ENCODE peak calls at places on chromosomes 5 and 9, in six cellular contexts. One of them, this sample, is unnamed.

GRCh38 chr5:150488519-150489357 is 19.2 kb upstream of the NDST1 start:
- DNase-seq in neural progenitor cell: no peak
- DNase-seq in SK-N-SH: no peak
- DNase-seq in GM23248: peak; percentile 82
- DNase-seq in PC-3: peak; percentile 67
- DNase-seq in MM.1S: no peak
- DNase-seq in this sample: no peak

GRCh38 chr5:1437452-1437851 is 7.8 kb downstream of the SLC6A3 start:
- DNase-seq in PC-3: peak; percentile 35
- DNase-seq in MM.1S: no peak
- DNase-seq in neural progenitor cell: no peak
- DNase-seq in SK-N-SH: peak; percentile 42
- DNase-seq in GM23248: peak; percentile 61
- DNase-seq in this sample: peak; percentile 58

GRCh38 chr5:73893813-73894212 is 267.8 kb downstream of the ARHGEF28 start:
- DNase-seq in MM.1S: no peak
- DNase-seq in GM23248: no peak
- DNase-seq in neural progenitor cell: no peak
- DNase-seq in PC-3: no peak
- DNase-seq in SK-N-SH: no peak
- DNase-seq in this sample: no peak

GRCh38 chr9:91680129-91680528 is 256.5 kb upstream of the NFIL3 start:
- DNase-seq in neural progenitor cell: no peak
- DNase-seq in SK-N-SH: no peak
- DNase-seq in MM.1S: no peak
- DNase-seq in GM23248: peak; percentile 41
- DNase-seq in PC-3: peak; percentile 22
- DNase-seq in this sample: no peak

GRCh38 chr9:136646827-136647711 is 15.6 kb upstream of the EGFL7 start:
- DNase-seq in GM23248: no peak
- DNase-seq in neural progenitor cell: no peak
- DNase-seq in PC-3: no peak
- DNase-seq in SK-N-SH: no peak
- DNase-seq in MM.1S: no peak
- DNase-seq in this sample: no peak

GRCh38 chr9:69392826-69393225 is 67.8 kb downstream of the ENTREP1 start:
- DNase-seq in MM.1S: no peak
- DNase-seq in PC-3: no peak
- DNase-seq in neural progenitor cell: no peak
- DNase-seq in GM23248: no peak
- DNase-seq in SK-N-SH: no peak
- DNase-seq in this sample: no peak

GRCh38 chr5:73387630-73388370 is 60.8 kb downstream of the FOXD1 start:
- DNase-seq in SK-N-SH: no peak
- DNase-seq in neural progenitor cell: no peak
- DNase-seq in GM23248: no peak
- DNase-seq in PC-3: no peak
- DNase-seq in MM.1S: peak; percentile 98
- DNase-seq in this sample: no peak

GRCh38 chr5:58341485-58341884 is 118.4 kb downstream of the PLK2 start:
- DNase-seq in neural progenitor cell: no peak
- DNase-seq in GM23248: no peak
- DNase-seq in SK-N-SH: no peak
- DNase-seq in PC-3: no peak
- DNase-seq in MM.1S: no peak
- DNase-seq in this sample: no peak

GRCh38 chr5:124649548-124650501 is 96.6 kb downstream of the ZNF608 start:
- DNase-seq in MM.1S: peak; percentile 99
- DNase-seq in neural progenitor cell: no peak
- DNase-seq in SK-N-SH: peak; percentile 78
- DNase-seq in PC-3: peak; percentile 70
- DNase-seq in GM23248: peak; percentile 77
- DNase-seq in this sample: no peak

GRCh38 chr5:89703799-89704198 is 705.8 kb downstream of the CETN3 start:
- DNase-seq in PC-3: peak; percentile 39
- DNase-seq in SK-N-SH: no peak
- DNase-seq in neural progenitor cell: peak; percentile 88
- DNase-seq in MM.1S: no peak
- DNase-seq in GM23248: no peak
- DNase-seq in this sample: peak; percentile 93

GRCh38 chr9:135939351-135940265 is 21.6 kb downstream of the UBAC1 start:
- DNase-seq in MM.1S: no peak
- DNase-seq in SK-N-SH: no peak
- DNase-seq in PC-3: no peak
- DNase-seq in neural progenitor cell: no peak
- DNase-seq in GM23248: no peak
- DNase-seq in this sample: no peak

GRCh38 chr5:138932171-138932810 is 57.2 kb upstream of the LRRTM2 start:
- DNase-seq in SK-N-SH: no peak
- DNase-seq in neural progenitor cell: no peak
- DNase-seq in PC-3: no peak
- DNase-seq in MM.1S: no peak
- DNase-seq in GM23248: no peak
- DNase-seq in this sample: peak; percentile 78

GRCh38 chr5:13831236-13831810 is 113.2 kb downstream of the DNAH5 start:
- DNase-seq in neural progenitor cell: no peak
- DNase-seq in MM.1S: no peak
- DNase-seq in GM23248: peak; percentile 37
- DNase-seq in SK-N-SH: no peak
- DNase-seq in PC-3: peak; percentile 72
- DNase-seq in this sample: peak; percentile 43

GRCh38 chr9:99296375-99296951 is 74.4 kb downstream of the SEC61B start:
- DNase-seq in MM.1S: no peak
- DNase-seq in PC-3: no peak
- DNase-seq in neural progenitor cell: no peak
- DNase-seq in GM23248: peak; percentile 21
- DNase-seq in SK-N-SH: peak; percentile 30
- DNase-seq in this sample: peak; percentile 27

GRCh38 chr5:36073595-36074216 is 7.0 kb upstream of the UGT3A2 start:
- DNase-seq in SK-N-SH: no peak
- DNase-seq in GM23248: peak; percentile 24
- DNase-seq in PC-3: peak; percentile 39
- DNase-seq in neural progenitor cell: peak; percentile 50
- DNase-seq in MM.1S: peak; percentile 87
- DNase-seq in this sample: peak; percentile 84

GRCh38 chr9:110125207-110125751 is 82.7 kb downstream of the C9orf152 start:
- DNase-seq in SK-N-SH: no peak
- DNase-seq in PC-3: no peak
- DNase-seq in MM.1S: no peak
- DNase-seq in neural progenitor cell: peak; percentile 94
- DNase-seq in GM23248: peak; percentile 90
- DNase-seq in this sample: peak; percentile 88

GRCh38 chr5:65800775-65801174 is 78.8 kb downstream of the NLN start:
- DNase-seq in GM23248: peak; percentile 25
- DNase-seq in neural progenitor cell: no peak
- DNase-seq in PC-3: no peak
- DNase-seq in MM.1S: no peak
- DNase-seq in SK-N-SH: no peak
- DNase-seq in this sample: no peak

GRCh38 chr5:14766591-14766990 is 102.1 kb downstream of the OTULIN start:
- DNase-seq in MM.1S: no peak
- DNase-seq in GM23248: no peak
- DNase-seq in SK-N-SH: no peak
- DNase-seq in neural progenitor cell: no peak
- DNase-seq in PC-3: no peak
- DNase-seq in this sample: no peak

GRCh38 chr9:124480621-124480981 is 26.6 kb downstream of the NR5A1 start:
- DNase-seq in neural progenitor cell: peak; percentile 83
- DNase-seq in MM.1S: peak; percentile 21
- DNase-seq in PC-3: peak; percentile 22
- DNase-seq in GM23248: peak; percentile 48
- DNase-seq in SK-N-SH: peak; percentile 80
- DNase-seq in this sample: peak; percentile 86

GRCh38 chr5:35876454-35876853 is 19.8 kb downstream of the IL7R start:
- DNase-seq in SK-N-SH: no peak
- DNase-seq in GM23248: peak; percentile 40
- DNase-seq in PC-3: peak; percentile 15
- DNase-seq in neural progenitor cell: no peak
- DNase-seq in MM.1S: no peak
- DNase-seq in this sample: no peak

GRCh38 chr9:128470560-128470959 is 14.8 kb downstream of the ODF2 start:
- DNase-seq in MM.1S: no peak
- DNase-seq in neural progenitor cell: no peak
- DNase-seq in GM23248: peak; percentile 62
- DNase-seq in SK-N-SH: no peak
- DNase-seq in PC-3: peak; percentile 16
- DNase-seq in this sample: no peak

GRCh38 chr9:129491486-129491855 is 129.4 kb downstream of the C9orf50 start:
- DNase-seq in PC-3: no peak
- DNase-seq in neural progenitor cell: no peak
- DNase-seq in SK-N-SH: no peak
- DNase-seq in GM23248: no peak
- DNase-seq in MM.1S: no peak
- DNase-seq in this sample: no peak

GRCh38 chr9:129487307-129487657 is 133.6 kb downstream of the C9orf50 start:
- DNase-seq in neural progenitor cell: no peak
- DNase-seq in SK-N-SH: no peak
- DNase-seq in MM.1S: no peak
- DNase-seq in GM23248: peak; percentile 42
- DNase-seq in PC-3: no peak
- DNase-seq in this sample: no peak

GRCh38 chr9:129490583-129491485 is 130.1 kb downstream of the C9orf50 start:
- DNase-seq in neural progenitor cell: no peak
- DNase-seq in GM23248: peak; percentile 38
- DNase-seq in PC-3: no peak
- DNase-seq in MM.1S: no peak
- DNase-seq in SK-N-SH: no peak
- DNase-seq in this sample: no peak

GRCh38 chr9:129487658-129488483 is 133.0 kb downstream of the C9orf50 start:
- DNase-seq in PC-3: no peak
- DNase-seq in MM.1S: no peak
- DNase-seq in SK-N-SH: no peak
- DNase-seq in GM23248: peak; percentile 73
- DNase-seq in neural progenitor cell: peak; percentile 65
- DNase-seq in this sample: peak; percentile 57

GRCh38 chr9:129489838-129490582 is 130.9 kb downstream of the C9orf50 start:
- DNase-seq in GM23248: peak; percentile 55
- DNase-seq in neural progenitor cell: no peak
- DNase-seq in MM.1S: no peak
- DNase-seq in SK-N-SH: no peak
- DNase-seq in PC-3: no peak
- DNase-seq in this sample: no peak
- H3F3A ChIP-seq in GM23248: peaks cover 41% of the 10 kb centered on the region
- H3F3A ChIP-seq in neural progenitor cell: peaks cover 48% of the 10 kb centered on the region
- H3F3A ChIP-seq in MM.1S: no peaks in the 10 kb centered on the region
- H3F3A ChIP-seq in SK-N-SH: peaks cover 52% of the 10 kb centered on the region
- H3F3A ChIP-seq in PC-3: peaks cover 4% of the 10 kb centered on the region
- H3F3A ChIP-seq in this sample: peaks cover 4% of the 10 kb centered on the region

GRCh38 chr9:18490591-18491370 is 16.8 kb downstream of the ADAMTSL1 start:
- DNase-seq in SK-N-SH: no peak
- DNase-seq in GM23248: peak; percentile 98
- DNase-seq in PC-3: peak; percentile 92
- DNase-seq in MM.1S: no peak
- DNase-seq in neural progenitor cell: no peak
- DNase-seq in this sample: no peak
- H3K27ac ChIP-seq in SK-N-SH: peak overlapping the region; percentile 89
- H3K27ac ChIP-seq in GM23248: peak overlapping the region; percentile 98
- H3K27ac ChIP-seq in PC-3: peak overlapping the region; percentile 99
- H3K27ac ChIP-seq in MM.1S: no peak overlapping the region
- H3K27ac ChIP-seq in neural progenitor cell: no peak overlapping the region
- H3K27ac ChIP-seq in this sample: no peak overlapping the region

DNA sequence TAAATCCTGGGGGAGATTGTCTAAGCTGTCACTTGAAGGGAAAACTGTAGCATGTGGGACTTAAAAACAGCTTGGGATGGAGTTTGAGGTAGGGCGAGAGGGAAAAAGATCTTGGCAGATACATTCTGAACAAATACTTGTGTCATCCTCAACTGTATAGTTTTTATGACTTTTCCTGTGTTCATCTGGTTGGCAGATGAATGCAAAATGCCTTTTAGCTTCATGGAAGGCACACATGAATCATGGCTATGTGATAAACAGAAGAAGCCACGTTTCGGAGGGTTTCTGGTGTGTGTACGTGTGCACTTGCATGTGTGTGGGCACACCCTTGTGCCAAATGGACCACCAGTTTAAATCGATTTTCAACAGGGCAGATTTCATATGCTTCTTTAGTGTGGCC is 106.8 kb downstream of the TMC1 start:
- DNase-seq in PC-3: no peak
- DNase-seq in SK-N-SH: no peak
- DNase-seq in neural progenitor cell: no peak
- DNase-seq in MM.1S: no peak
- DNase-seq in GM23248: peak; percentile 67
- DNase-seq in this sample: no peak
- TF ChIP-seq EZH2phosphoT487 in PC-3: no peak
- TF ChIP-seq EZH2phosphoT487 in SK-N-SH: no peak
- TF ChIP-seq EZH2phosphoT487 in neural progenitor cell: no peak
- TF ChIP-seq EZH2phosphoT487 in MM.1S: no peak
- TF ChIP-seq EZH2phosphoT487 in GM23248: no peak
- TF ChIP-seq EZH2phosphoT487 in this sample: no peak

GRCh38 chr5:107217721-107218130 is 453.0 kb downstream of the EFNA5 start:
- DNase-seq in MM.1S: no peak
- DNase-seq in neural progenitor cell: no peak
- DNase-seq in PC-3: peak; percentile 91
- DNase-seq in SK-N-SH: no peak
- DNase-seq in GM23248: no peak
- DNase-seq in this sample: no peak
- H3F3A ChIP-seq in MM.1S: no peaks in the 10 kb centered on the region
- H3F3A ChIP-seq in neural progenitor cell: no peaks in the 10 kb centered on the region
- H3F3A ChIP-seq in PC-3: no peaks in the 10 kb centered on the region
- H3F3A ChIP-seq in SK-N-SH: peaks cover 9% of the 10 kb centered on the region
- H3F3A ChIP-seq in GM23248: no peaks in the 10 kb centered on the region
- H3F3A ChIP-seq in this sample: no peaks in the 10 kb centered on the region

GRCh38 chr5:118553662-118554061 is 434.7 kb downstream of the DTWD2 start:
- DNase-seq in SK-N-SH: no peak
- DNase-seq in neural progenitor cell: no peak
- DNase-seq in GM23248: peak; percentile 99
- DNase-seq in PC-3: peak; percentile 2
- DNase-seq in MM.1S: no peak
- DNase-seq in this sample: no peak
- H3K27ac ChIP-seq in SK-N-SH: no peak overlapping the region
- H3K27ac ChIP-seq in neural progenitor cell: no peak overlapping the region
- H3K27ac ChIP-seq in GM23248: peak overlapping the region; percentile 59
- H3K27ac ChIP-seq in PC-3: no peak overlapping the region
- H3K27ac ChIP-seq in MM.1S: no peak overlapping the region
- H3K27ac ChIP-seq in this sample: no peak overlapping the region

This sample was measured in GM23338.